ENCODE peak calls at places on chromosomes 13 and 19, in four cellular contexts. H is HCT116, B is HepG2, F is upper lobe of left lung. D is an unnamed sample.

GRCh38 chr19:55305491-55305890 is 19.6 kb downstream of the TMEM150B start:
- ATAC-seq in F (peak), H (peak), B (peak), D (peak)

GRCh38 chr19:16541526-16542044 is 652 bp downstream of the CHERP start:
- ATAC-seq in B (peak), H (peak), F (no peak), D (no peak)

GRCh38 chr19:56141416-56141992 is 417 bp downstream of the ZNF444 start:
- ATAC-seq in H (no peak), B (peak), F (no peak), D (no peak)

GRCh38 chr13:40402931-40403412 is 263.5 kb downstream of the FOXO1 start:
- ATAC-seq in B (peak), F (peak), H (peak), D (peak)

GRCh38 chr13:20442798-20443381 is 82.8 kb downstream of the CRYL1 start:
- ATAC-seq in F (no peak), H (no peak), B (no peak), D (no peak)

GRCh38 chr13:43006893-43007631 is 15.0 kb upstream of the EPSTI1 start:
- ATAC-seq in F (no peak), H (no peak), B (no peak), D (no peak)

GRCh38 chr19:14107581-14108461 is 9.7 kb downstream of the PRKACA start:
- ATAC-seq in B (no peak), F (no peak), H (no peak), D (peak)

GRCh38 chr19:31312004-31312403 is 37.2 kb downstream of the TSHZ3 start:
- ATAC-seq in F (peak), B (no peak), H (no peak), D (no peak)

GRCh38 chr19:8111376-8111775 is 38.0 kb downstream of the FBN3 start:
- ATAC-seq in B (no peak), F (no peak), H (no peak), D (no peak)

GRCh38 chr13:97011446-97012131 is 17.3 kb upstream of the OXGR1 start:
- ATAC-seq in F (no peak), B (no peak), H (peak), D (no peak)

GRCh38 chr13:25180795-25181537 is 8.9 kb upstream of the AMER2 start:
- ATAC-seq in B (no peak), F (no peak), H (no peak), D (no peak)

GRCh38 chr13:71240906-71241305 is 626.1 kb downstream of the DACH1 start:
- ATAC-seq in B (peak), H (no peak), F (no peak), D (no peak)

GRCh38 chr19:6773323-6773931 is 919 bp downstream of the VAV1 start:
- ATAC-seq in F (peak), H (no peak), B (no peak), D (no peak)

GRCh38 chr19:55637534-55637933 is 3.3 kb upstream of the ZNF580 start:
- ATAC-seq in F (no peak), B (no peak), H (no peak), D (no peak)

GRCh38 chr13:72403396-72404010 is 323.9 kb downstream of the MZT1 start:
- ATAC-seq in F (no peak), B (no peak), H (no peak), D (no peak)

GRCh38 chr19:19342086-19343015 is 21.7 kb downstream of the MAU2 start:
- ATAC-seq in B (peak), H (peak), F (peak), D (peak)

GRCh38 chr19:10237702-10238101 is 6.6 kb upstream of the S1PR2 start:
- ATAC-seq in B (peak), H (no peak), F (peak), D (peak)

GRCh38 chr19:33052352-33052972 is 12.2 kb downstream of the RHPN2 start:
- ATAC-seq in B (peak), H (no peak), F (peak), D (peak)

GRCh38 chr19:33054623-33055022 is 10.1 kb downstream of the RHPN2 start:
- ATAC-seq in F (no peak), B (no peak), H (peak), D (no peak)

GRCh38 chr19:33050110-33050509 is 14.6 kb downstream of the RHPN2 start:
- ATAC-seq in B (no peak), F (no peak), H (no peak), D (no peak)

GRCh38 chr19:33047422-33047821 is 17.3 kb downstream of the RHPN2 start:
- ATAC-seq in F (peak), B (no peak), H (peak), D (no peak)

GRCh38 chr19:33048806-33049676 is 15.6 kb downstream of the RHPN2 start:
- ATAC-seq in F (no peak), B (peak), H (no peak), D (no peak)
- TF ChIP-seq POLR2AphosphoS5 in F (no peak), B (no peak), H (no peak), D (no peak)

GRCh38 chr19:38721496-38721895 is 22.8 kb downstream of the CAPN12 start:
- ATAC-seq in B (peak), H (no peak), F (no peak), D (no peak)
- H3K27ac ChIP-seq in B (peak), H (no peak), F (peak), D (peak)

GRCh38 chr19:2973229-2973628 is 4.1 kb upstream of the TLE6 start:
- ATAC-seq in F (no peak), H (no peak), B (no peak), D (peak)
- TF ChIP-seq POLR2AphosphoS5 in F (peak), H (no peak), B (no peak), D (peak)

GRCh38 chr13:23986619-23987018 is 89.3 kb upstream of the C1QTNF9B start:
- ATAC-seq in F (no peak), B (no peak), H (no peak), D (no peak)
- H3K27ac ChIP-seq in F (no peak), B (no peak), H (no peak), D (no peak)

GRCh38 chr13:46553886-46554855 is 1.2 kb downstream of the LRCH1 start:
- ATAC-seq in H (peak), B (peak), F (peak), D (peak)
- TF ChIP-seq POLR2AphosphoS5 in H (peak), B (peak), F (peak), D (peak)

DNA sequence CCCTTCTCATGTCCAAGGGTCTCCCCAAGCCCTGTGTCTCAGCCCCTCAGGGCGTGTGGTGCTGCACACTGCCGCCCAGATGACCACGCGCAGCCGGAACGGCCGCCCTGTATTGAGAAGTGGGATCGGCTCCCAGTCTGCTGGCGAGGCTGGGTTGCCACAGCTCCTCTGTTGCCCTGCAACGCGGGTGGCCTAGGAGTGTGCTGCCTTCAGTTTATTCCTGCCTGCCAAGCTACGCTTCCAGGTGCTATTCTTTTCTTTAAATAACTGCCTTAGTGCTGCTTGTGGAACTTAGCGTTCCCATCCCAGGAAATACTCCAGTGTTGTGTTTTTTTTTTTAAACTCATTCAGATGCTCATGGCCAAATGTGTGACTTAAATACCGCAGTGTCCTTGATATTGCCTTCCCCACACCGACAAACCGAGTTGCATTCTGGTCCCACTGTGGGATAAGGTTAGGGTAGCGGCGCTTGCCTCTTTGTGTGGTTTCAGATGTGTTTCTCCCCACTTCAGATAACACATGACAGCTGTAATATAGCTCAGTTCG is 16.6 kb downstream of the ACTN4 start:
- ATAC-seq in B (no peak), F (no peak), H (no peak), D (peak)
- H3K27ac ChIP-seq in B (no peak), F (peak), H (no peak), D (peak)

GRCh38 chr13:110232756-110233155 is 74.2 kb downstream of the COL4A1 start:
- ATAC-seq in H (no peak), B (no peak), F (peak), D (peak)

GRCh38 chr13:110234532-110234931 is 72.4 kb downstream of the COL4A1 start:
- ATAC-seq in F (no peak), B (no peak), H (no peak), D (no peak)

GRCh38 chr13:110232146-110232545 is 74.8 kb downstream of the COL4A1 start:
- ATAC-seq in B (no peak), H (no peak), F (no peak), D (no peak)

GRCh38 chr13:110233682-110234280 is 73.2 kb downstream of the COL4A1 start:
- ATAC-seq in H (no peak), B (no peak), F (peak), D (no peak)

GRCh38 chr13:110233181-110233641 is 73.7 kb downstream of the COL4A1 start:
- ATAC-seq in H (no peak), F (peak), B (no peak), D (peak)
- TF ChIP-seq POLR2AphosphoS5 in H (no peak), F (peak), B (no peak), D (peak)

GRCh38 chr19:40420451-40420765 is 5.4 kb downstream of the SERTAD1 start:
- ATAC-seq in H (no peak), B (no peak), F (no peak), D (no peak)

GRCh38 chr19:40419780-40420179 is 6.0 kb downstream of the SERTAD1 start:
- ATAC-seq in H (no peak), F (no peak), B (no peak), D (no peak)

GRCh38 chr19:40417714-40417996 is 4.5 kb upstream of the PRX start:
- ATAC-seq in H (no peak), B (no peak), F (no peak), D (no peak)

GRCh38 chr19:40418040-40418439 is 4.9 kb upstream of the PRX start:
- ATAC-seq in H (no peak), F (no peak), B (no peak), D (no peak)

DNA sequence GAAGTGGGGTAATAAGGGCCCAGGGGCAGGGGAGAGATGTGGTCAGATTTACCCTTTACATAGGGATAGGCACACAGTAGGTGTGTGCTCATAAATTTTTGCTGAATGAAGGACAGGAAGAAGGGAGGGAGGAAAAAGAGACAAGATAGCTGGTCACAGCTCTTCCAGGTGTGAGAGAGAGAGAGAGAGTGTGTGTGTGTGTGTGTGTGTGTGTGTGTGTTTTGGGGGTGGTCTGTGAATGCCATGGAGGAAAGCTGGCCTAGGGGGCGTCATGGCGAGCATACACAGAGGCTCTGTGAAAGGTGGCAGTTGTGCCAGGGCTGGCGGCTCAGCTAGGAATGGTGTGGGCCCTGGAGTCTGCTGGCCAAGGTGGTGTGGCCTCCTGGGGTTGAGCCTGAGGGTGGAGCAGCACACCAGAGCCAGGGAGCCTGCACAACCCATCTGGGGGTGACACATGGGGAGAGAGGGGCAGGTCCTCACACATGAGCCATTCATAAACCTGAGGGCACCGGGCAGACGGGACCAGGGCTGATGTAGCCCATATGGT is 6.0 kb upstream of the PRX start:
- ATAC-seq in F (no peak), H (no peak), B (no peak), D (no peak)
- H3K27ac ChIP-seq in F (peak), H (peak), B (no peak), D (peak)

D was measured in gastroesophageal sphincter.